ENCODE peak calls at places on chromosomes 6 and 20, in five cellular contexts. G, W, S, O and X are unnamed samples.

GRCh38 chr6:9225441-9225871 is 790.1 kb upstream of the SLC35B3 start:
- DNase-seq in G (no peak), W (no peak), S (no peak), O (no peak), X (no peak)

GRCh38 chr6:130981409-130981808 is 81.6 kb downstream of the EPB41L2 start:
- DNase-seq in G (no peak), W (no peak), S (no peak), O (no peak), X (no peak)

GRCh38 chr20:26209171-26209941 is 512.7 kb upstream of the ZNF337 start:
- DNase-seq in G (no peak), W (peak; percentile 41), S (no peak), O (no peak), X (no peak)

GRCh38 chr6:90107721-90108364 is 188.8 kb downstream of the BACH2 start:
- DNase-seq in G (peak; percentile 21), W (no peak), S (no peak), O (no peak), X (no peak)

GRCh38 chr6:73929421-73929820 is 233.4 kb downstream of the CD109 start:
- DNase-seq in G (no peak), W (no peak), S (no peak), O (no peak), X (no peak)

GRCh38 chr6:125793863-125794262 is 3.1 kb downstream of the NCOA7 start:
- DNase-seq in G (no peak), W (no peak), S (no peak), O (no peak), X (no peak)

GRCh38 chr6:102115911-102116310 is 722.4 kb downstream of the GRIK2 start:
- DNase-seq in G (no peak), W (no peak), S (no peak), O (no peak), X (no peak)

GRCh38 chr6:33181141-33181540 is 11.1 kb downstream of the COL11A2 start:
- DNase-seq in G (no peak), W (no peak), S (no peak), O (no peak), X (no peak)

DNA sequence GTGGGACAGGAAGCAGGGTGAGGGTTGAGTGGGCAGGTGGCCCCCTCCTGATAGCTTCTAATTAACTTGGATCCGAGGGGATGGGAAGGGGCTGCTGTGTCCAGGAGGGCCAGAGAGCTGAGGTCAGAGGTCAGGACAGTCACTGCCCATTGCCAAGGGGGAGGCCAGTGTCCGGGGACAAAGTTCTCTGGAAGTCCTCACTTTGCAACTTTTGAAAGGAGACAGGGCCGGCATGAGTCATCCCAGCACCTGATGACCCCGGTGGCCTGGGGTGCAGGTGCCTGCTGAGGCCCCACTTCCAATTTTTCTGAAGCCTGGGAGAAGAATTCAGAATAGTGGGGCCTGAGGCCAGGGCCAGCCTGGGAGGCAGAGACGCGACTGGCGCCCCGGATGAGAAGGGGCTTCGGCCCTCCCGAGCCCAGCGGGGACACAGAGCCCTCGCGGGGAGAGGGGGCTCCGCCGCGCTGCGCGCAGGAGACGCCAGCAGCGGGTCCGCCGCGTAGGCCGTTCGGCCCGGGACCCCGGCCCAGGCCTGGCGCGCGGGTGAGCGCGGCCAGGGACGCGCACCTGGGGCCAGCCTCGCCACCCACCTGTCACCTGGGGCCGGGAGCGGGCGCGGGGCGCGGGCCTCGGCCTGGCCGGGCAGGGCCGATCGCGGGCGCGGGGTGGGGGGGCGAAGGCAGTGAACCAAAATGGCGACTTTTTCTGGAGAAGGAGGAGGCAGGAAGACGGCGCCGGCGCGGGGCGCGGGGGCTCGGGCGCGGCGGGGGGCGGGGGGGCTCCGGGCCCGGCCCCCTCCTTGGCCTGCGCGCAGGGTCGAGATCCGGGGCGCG is 586 bp downstream of the ZNF512B start:
- DNase-seq in G (no peak), W (peak; percentile 59), S (peak; percentile 81), O (peak; percentile 47), X (no peak)
- TF ChIP-seq JUNB in G (no peak), W (no peak), S (peak; percentile 65), O (no peak), X (no peak)

GRCh38 chr20:11429889-11430580 is 487.7 kb upstream of the BTBD3 start:
- DNase-seq in G (no peak), W (no peak), S (no peak), O (no peak), X (no peak)

GRCh38 chr20:11431613-11432012 is 486.1 kb upstream of the BTBD3 start:
- DNase-seq in G (no peak), W (no peak), S (no peak), O (no peak), X (no peak)

GRCh38 chr20:11429168-11429567 is 488.5 kb upstream of the BTBD3 start:
- DNase-seq in G (no peak), W (no peak), S (no peak), O (no peak), X (no peak)

GRCh38 chr20:11430652-11431051 is 487.0 kb upstream of the BTBD3 start:
- DNase-seq in G (no peak), W (no peak), S (no peak), O (no peak), X (no peak)

DNA sequence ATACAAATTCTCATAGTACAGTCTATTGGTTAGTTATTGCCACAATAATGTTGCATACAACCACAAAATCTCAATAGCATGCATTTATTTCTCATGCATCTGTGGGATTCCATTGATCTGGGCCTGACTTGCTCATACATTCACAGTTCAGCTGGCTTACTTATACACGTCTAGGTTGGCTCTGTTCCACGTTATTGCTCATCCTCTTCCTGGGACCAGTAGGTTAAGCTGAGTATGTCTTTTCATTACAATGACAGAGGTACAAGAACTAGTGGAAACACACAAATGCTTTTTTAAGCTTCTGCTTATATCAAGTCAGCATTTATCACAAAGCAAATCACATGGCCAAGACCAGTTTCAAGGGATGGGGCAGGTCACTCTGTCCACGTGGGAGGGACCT is 485.3 kb upstream of the BTBD3 start:
- DNase-seq in G (no peak), W (no peak), S (no peak), O (no peak), X (no peak)
- TF ChIP-seq JUNB in G (no peak), W (no peak), S (no peak), O (no peak), X (no peak)

GRCh38 chr20:64188071-64188470 is 23.8 kb downstream of the MYT1 start:
- DNase-seq in G (no peak), W (peak; percentile 21), S (no peak), O (no peak), X (no peak)
- TF ChIP-seq JUNB in G (no peak), W (no peak), S (no peak), O (no peak), X (no peak)

DNA sequence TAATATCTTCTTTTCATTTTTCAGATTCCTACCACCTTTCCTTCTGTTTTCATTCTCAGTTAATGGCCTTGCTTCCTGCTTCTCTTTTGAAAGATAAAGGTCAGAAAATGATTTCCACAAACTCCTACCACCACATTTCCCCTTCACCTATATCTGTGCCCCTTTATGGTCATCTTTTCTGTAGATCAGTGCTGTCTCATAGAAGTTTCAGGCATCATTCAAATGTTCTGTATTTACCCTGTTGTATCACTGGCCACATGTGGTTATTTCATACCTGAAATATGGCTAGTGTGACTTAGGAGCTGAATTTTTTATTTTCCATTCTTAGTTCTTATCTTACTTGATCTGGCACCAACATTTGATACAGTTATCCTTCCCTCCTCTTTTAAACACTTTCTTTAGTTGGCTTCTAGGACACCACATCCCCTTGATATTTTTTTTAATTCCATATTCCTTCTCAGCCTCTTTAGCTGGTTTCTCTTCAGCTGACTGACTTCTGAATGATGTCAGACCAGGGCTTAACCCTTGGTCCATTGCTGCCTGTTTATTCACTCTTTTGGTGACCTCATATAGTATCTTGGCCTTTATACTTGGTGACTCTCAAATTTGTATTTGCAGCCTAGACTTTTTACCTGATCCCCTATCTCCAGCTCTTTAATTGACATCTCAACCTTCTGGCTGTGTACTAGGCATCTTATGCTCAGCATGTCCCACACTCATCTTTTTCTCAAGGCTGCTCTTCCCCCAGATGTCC is 81.0 kb downstream of the ATRN start:
- DNase-seq in G (no peak), W (no peak), S (no peak), O (no peak), X (no peak)
- TF ChIP-seq JUNB in G (no peak), W (no peak), S (no peak), O (no peak), X (no peak)

DNA sequence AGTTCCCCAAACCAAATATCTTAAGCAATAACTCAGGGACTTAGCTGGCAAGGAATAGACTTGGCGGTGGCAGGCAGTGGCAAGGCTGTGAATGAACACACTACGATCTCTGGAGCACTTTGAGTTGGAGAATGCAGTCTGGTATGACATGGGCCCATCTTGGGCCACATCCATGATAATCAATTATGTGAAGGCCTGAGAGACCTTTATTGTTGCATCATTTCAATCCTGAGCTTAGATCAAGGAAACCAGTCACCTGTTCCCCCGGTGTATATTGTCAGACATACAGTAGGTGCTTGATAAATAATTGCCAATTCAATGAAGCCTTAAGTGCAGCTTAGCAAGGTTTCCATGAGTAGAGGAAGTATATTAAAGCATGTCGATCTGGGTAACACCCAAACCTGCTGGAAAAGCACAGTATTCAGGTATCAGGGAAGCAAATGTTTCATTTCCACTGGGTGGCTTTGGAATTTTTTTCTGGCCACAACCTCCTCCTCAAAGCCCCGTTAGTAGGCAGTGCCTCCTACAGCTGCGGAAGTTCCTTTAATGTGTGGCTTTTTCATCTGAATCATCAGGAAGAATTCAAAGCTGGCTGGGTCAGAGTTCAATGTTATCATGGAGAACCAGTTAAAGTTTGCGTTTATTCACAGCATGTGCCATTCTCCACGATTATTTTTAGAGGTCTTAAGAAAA is 10.2 kb downstream of the CASS4 start:
- DNase-seq in G (no peak), W (no peak), S (peak; percentile 81), O (no peak), X (peak; percentile 24)
- TF ChIP-seq JUNB in G (no peak), W (no peak), S (no peak), O (no peak), X (no peak)

GRCh38 chr6:42914546-42914945 is 1.3 kb upstream of the PTCRA start:
- DNase-seq in G (no peak), W (no peak), S (no peak), O (no peak), X (no peak)
- TF ChIP-seq JUNB in G (no peak), W (no peak), S (no peak), O (no peak), X (no peak)

GRCh38 chr6:110875548-110876169 is 1.1 kb downstream of the AMD1 start:
- DNase-seq in G (no peak), W (peak; percentile 58), S (no peak), O (peak; percentile 70), X (no peak)
- TF ChIP-seq JUNB in G (no peak), W (no peak), S (no peak), O (no peak), X (no peak)

DNA sequence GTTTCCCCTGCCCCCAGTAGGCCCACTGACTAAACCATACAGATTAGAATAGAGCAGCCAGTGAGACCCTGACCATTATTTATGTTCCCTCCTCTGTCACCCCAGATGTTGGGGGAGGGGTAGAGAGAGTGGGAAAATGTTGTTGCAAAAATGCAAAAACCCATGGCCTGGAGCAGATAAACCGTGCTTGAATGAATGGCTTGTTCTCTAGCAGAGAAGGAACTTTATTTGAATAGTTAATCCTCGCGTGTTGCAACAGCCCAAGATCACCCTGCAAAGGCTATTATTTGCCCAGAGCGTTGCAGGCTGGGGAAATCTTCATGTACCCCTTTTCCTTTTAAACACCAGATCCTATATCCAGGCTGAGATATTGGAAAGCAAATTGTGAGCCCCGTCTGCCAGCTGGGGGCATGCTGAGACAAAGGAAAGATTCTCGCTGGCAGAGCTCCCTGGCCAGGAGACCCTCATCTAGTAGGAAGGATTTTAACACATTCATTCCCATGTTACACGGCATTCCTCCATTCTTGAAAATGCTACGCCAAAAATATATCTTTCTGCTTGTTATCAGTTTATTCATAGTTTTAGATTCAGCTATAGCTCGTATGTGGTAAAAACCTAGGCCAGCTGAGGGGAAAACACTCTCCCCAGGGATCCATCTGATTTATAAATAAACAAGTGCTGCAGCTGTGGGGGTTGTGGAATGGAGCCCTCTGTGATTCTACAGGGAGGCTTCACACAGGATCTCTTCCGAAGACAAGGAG is 53.0 kb downstream of the LINC00237 start:
- DNase-seq in G (no peak), W (peak; percentile 60), S (peak; percentile 97), O (no peak), X (no peak)
- TF ChIP-seq JUNB in G (no peak), W (no peak), S (peak; percentile 41), O (no peak), X (no peak)